ENCODE peak calls at places on chromosome 1, in nine cellular contexts. One of them, this sample, is unnamed.

GRCh38 chr1:184186167-184186566 is 134.6 kb downstream of the TSEN15 start:
- DNase-seq in activated CD4-positive, alpha-beta T cell treated with anti-CD3 and anti-CD28 coated beads for 48 hours: no peak
- DNase-seq in fibroblast of mammary gland: no peak
- DNase-seq in stimulated activated CD4-positive, alpha-beta T cell treated with anti-CD3 and anti-CD28 coated beads, Interleukin-2, amount 100 ng/mL, for 24 hours: no peak
- DNase-seq in activated CD4-positive, alpha-beta memory T cell treated with anti-CD3 and anti-CD28 coated beads, Interleukin-2, amount 10 ng/mL, durations not matched to agents 7 days and 5 days: no peak
- DNase-seq in NCI-H2029: no peak
- DNase-seq in ELR: no peak
- DNase-seq in fibroblast of lung: no peak
- DNase-seq in stomach: no peak
- DNase-seq in this sample: no peak

GRCh38 chr1:15744122-15744679 is 1.9 kb downstream of the TMEM82 start:
- DNase-seq in activated CD4-positive, alpha-beta T cell treated with anti-CD3 and anti-CD28 coated beads for 48 hours: no peak
- DNase-seq in fibroblast of mammary gland: no peak
- DNase-seq in stimulated activated CD4-positive, alpha-beta T cell treated with anti-CD3 and anti-CD28 coated beads, Interleukin-2, amount 100 ng/mL, for 24 hours: no peak
- DNase-seq in activated CD4-positive, alpha-beta memory T cell treated with anti-CD3 and anti-CD28 coated beads, Interleukin-2, amount 10 ng/mL, durations not matched to agents 7 days and 5 days: no peak
- DNase-seq in NCI-H2029: no peak
- DNase-seq in ELR: no peak
- DNase-seq in fibroblast of lung: no peak
- DNase-seq in stomach: no peak
- DNase-seq in this sample: no peak

GRCh38 chr1:213366141-213366831 is 315.2 kb downstream of the RPS6KC1 start:
- DNase-seq in activated CD4-positive, alpha-beta T cell treated with anti-CD3 and anti-CD28 coated beads for 48 hours: no peak
- DNase-seq in fibroblast of mammary gland: no peak
- DNase-seq in stimulated activated CD4-positive, alpha-beta T cell treated with anti-CD3 and anti-CD28 coated beads, Interleukin-2, amount 100 ng/mL, for 24 hours: no peak
- DNase-seq in activated CD4-positive, alpha-beta memory T cell treated with anti-CD3 and anti-CD28 coated beads, Interleukin-2, amount 10 ng/mL, durations not matched to agents 7 days and 5 days: no peak
- DNase-seq in NCI-H2029: no peak
- DNase-seq in ELR: no peak
- DNase-seq in fibroblast of lung: no peak
- DNase-seq in stomach: no peak
- DNase-seq in this sample: no peak

GRCh38 chr1:199282910-199283309 is 644.1 kb downstream of the PTPRC start:
- DNase-seq in activated CD4-positive, alpha-beta T cell treated with anti-CD3 and anti-CD28 coated beads for 48 hours: no peak
- DNase-seq in fibroblast of mammary gland: no peak
- DNase-seq in stimulated activated CD4-positive, alpha-beta T cell treated with anti-CD3 and anti-CD28 coated beads, Interleukin-2, amount 100 ng/mL, for 24 hours: no peak
- DNase-seq in activated CD4-positive, alpha-beta memory T cell treated with anti-CD3 and anti-CD28 coated beads, Interleukin-2, amount 10 ng/mL, durations not matched to agents 7 days and 5 days: no peak
- DNase-seq in NCI-H2029: no peak
- DNase-seq in ELR: peak
- DNase-seq in fibroblast of lung: no peak
- DNase-seq in stomach: no peak
- DNase-seq in this sample: no peak

GRCh38 chr1:94855307-94855700 is 35.1 kb downstream of the SLC44A3 start:
- DNase-seq in activated CD4-positive, alpha-beta T cell treated with anti-CD3 and anti-CD28 coated beads for 48 hours: no peak
- DNase-seq in fibroblast of mammary gland: peak
- DNase-seq in stimulated activated CD4-positive, alpha-beta T cell treated with anti-CD3 and anti-CD28 coated beads, Interleukin-2, amount 100 ng/mL, for 24 hours: no peak
- DNase-seq in activated CD4-positive, alpha-beta memory T cell treated with anti-CD3 and anti-CD28 coated beads, Interleukin-2, amount 10 ng/mL, durations not matched to agents 7 days and 5 days: no peak
- DNase-seq in NCI-H2029: peak
- DNase-seq in ELR: no peak
- DNase-seq in fibroblast of lung: peak
- DNase-seq in stomach: no peak
- DNase-seq in this sample: no peak

GRCh38 chr1:116988248-116988647 is 13.3 kb upstream of the CD101 start:
- DNase-seq in activated CD4-positive, alpha-beta T cell treated with anti-CD3 and anti-CD28 coated beads for 48 hours: no peak
- DNase-seq in fibroblast of mammary gland: peak
- DNase-seq in stimulated activated CD4-positive, alpha-beta T cell treated with anti-CD3 and anti-CD28 coated beads, Interleukin-2, amount 100 ng/mL, for 24 hours: no peak
- DNase-seq in activated CD4-positive, alpha-beta memory T cell treated with anti-CD3 and anti-CD28 coated beads, Interleukin-2, amount 10 ng/mL, durations not matched to agents 7 days and 5 days: no peak
- DNase-seq in NCI-H2029: no peak
- DNase-seq in ELR: no peak
- DNase-seq in fibroblast of lung: peak
- DNase-seq in stomach: no peak
- DNase-seq in this sample: no peak

GRCh38 chr1:94806451-94806861 is 13.7 kb upstream of the SLC44A3 start:
- DNase-seq in activated CD4-positive, alpha-beta T cell treated with anti-CD3 and anti-CD28 coated beads for 48 hours: no peak
- DNase-seq in fibroblast of mammary gland: peak
- DNase-seq in stimulated activated CD4-positive, alpha-beta T cell treated with anti-CD3 and anti-CD28 coated beads, Interleukin-2, amount 100 ng/mL, for 24 hours: no peak
- DNase-seq in activated CD4-positive, alpha-beta memory T cell treated with anti-CD3 and anti-CD28 coated beads, Interleukin-2, amount 10 ng/mL, durations not matched to agents 7 days and 5 days: no peak
- DNase-seq in NCI-H2029: no peak
- DNase-seq in ELR: peak
- DNase-seq in fibroblast of lung: peak
- DNase-seq in stomach: no peak
- DNase-seq in this sample: no peak

GRCh38 chr1:32219022-32219421 is 3.1 kb downstream of the TMEM234 start:
- DNase-seq in activated CD4-positive, alpha-beta T cell treated with anti-CD3 and anti-CD28 coated beads for 48 hours: no peak
- DNase-seq in fibroblast of mammary gland: peak
- DNase-seq in stimulated activated CD4-positive, alpha-beta T cell treated with anti-CD3 and anti-CD28 coated beads, Interleukin-2, amount 100 ng/mL, for 24 hours: no peak
- DNase-seq in activated CD4-positive, alpha-beta memory T cell treated with anti-CD3 and anti-CD28 coated beads, Interleukin-2, amount 10 ng/mL, durations not matched to agents 7 days and 5 days: no peak
- DNase-seq in NCI-H2029: no peak
- DNase-seq in ELR: no peak
- DNase-seq in fibroblast of lung: no peak
- DNase-seq in stomach: no peak
- DNase-seq in this sample: no peak

GRCh38 chr1:169538998-169539871 is 47.0 kb downstream of the F5 start:
- DNase-seq in activated CD4-positive, alpha-beta T cell treated with anti-CD3 and anti-CD28 coated beads for 48 hours: no peak
- DNase-seq in fibroblast of mammary gland: peak
- DNase-seq in stimulated activated CD4-positive, alpha-beta T cell treated with anti-CD3 and anti-CD28 coated beads, Interleukin-2, amount 100 ng/mL, for 24 hours: no peak
- DNase-seq in activated CD4-positive, alpha-beta memory T cell treated with anti-CD3 and anti-CD28 coated beads, Interleukin-2, amount 10 ng/mL, durations not matched to agents 7 days and 5 days: no peak
- DNase-seq in NCI-H2029: no peak
- DNase-seq in ELR: peak
- DNase-seq in fibroblast of lung: peak
- DNase-seq in stomach: no peak
- DNase-seq in this sample: no peak

GRCh38 chr1:100360790-100361232 is 8.5 kb downstream of the CDC14A start:
- DNase-seq in activated CD4-positive, alpha-beta T cell treated with anti-CD3 and anti-CD28 coated beads for 48 hours: no peak
- DNase-seq in fibroblast of mammary gland: peak
- DNase-seq in stimulated activated CD4-positive, alpha-beta T cell treated with anti-CD3 and anti-CD28 coated beads, Interleukin-2, amount 100 ng/mL, for 24 hours: no peak
- DNase-seq in activated CD4-positive, alpha-beta memory T cell treated with anti-CD3 and anti-CD28 coated beads, Interleukin-2, amount 10 ng/mL, durations not matched to agents 7 days and 5 days: no peak
- DNase-seq in NCI-H2029: no peak
- DNase-seq in ELR: peak
- DNase-seq in fibroblast of lung: peak
- DNase-seq in stomach: peak
- DNase-seq in this sample: no peak

GRCh38 chr1:207342351-207342750 is 20.9 kb downstream of the CD55 start:
- DNase-seq in activated CD4-positive, alpha-beta T cell treated with anti-CD3 and anti-CD28 coated beads for 48 hours: no peak
- DNase-seq in fibroblast of mammary gland: peak
- DNase-seq in stimulated activated CD4-positive, alpha-beta T cell treated with anti-CD3 and anti-CD28 coated beads, Interleukin-2, amount 100 ng/mL, for 24 hours: no peak
- DNase-seq in activated CD4-positive, alpha-beta memory T cell treated with anti-CD3 and anti-CD28 coated beads, Interleukin-2, amount 10 ng/mL, durations not matched to agents 7 days and 5 days: no peak
- DNase-seq in NCI-H2029: no peak
- DNase-seq in ELR: no peak
- DNase-seq in fibroblast of lung: peak
- DNase-seq in stomach: no peak
- DNase-seq in this sample: no peak

GRCh38 chr1:177351361-177352108 is 180.8 kb downstream of the BRINP2 start:
- DNase-seq in activated CD4-positive, alpha-beta T cell treated with anti-CD3 and anti-CD28 coated beads for 48 hours: no peak
- DNase-seq in fibroblast of mammary gland: no peak
- DNase-seq in stimulated activated CD4-positive, alpha-beta T cell treated with anti-CD3 and anti-CD28 coated beads, Interleukin-2, amount 100 ng/mL, for 24 hours: no peak
- DNase-seq in activated CD4-positive, alpha-beta memory T cell treated with anti-CD3 and anti-CD28 coated beads, Interleukin-2, amount 10 ng/mL, durations not matched to agents 7 days and 5 days: no peak
- DNase-seq in NCI-H2029: no peak
- DNase-seq in ELR: no peak
- DNase-seq in fibroblast of lung: peak
- DNase-seq in stomach: peak
- DNase-seq in this sample: no peak

GRCh38 chr1:181149326-181150000 is 61.0 kb downstream of the IER5 start:
- DNase-seq in activated CD4-positive, alpha-beta T cell treated with anti-CD3 and anti-CD28 coated beads for 48 hours: peak
- DNase-seq in fibroblast of mammary gland: no peak
- DNase-seq in stimulated activated CD4-positive, alpha-beta T cell treated with anti-CD3 and anti-CD28 coated beads, Interleukin-2, amount 100 ng/mL, for 24 hours: peak
- DNase-seq in activated CD4-positive, alpha-beta memory T cell treated with anti-CD3 and anti-CD28 coated beads, Interleukin-2, amount 10 ng/mL, durations not matched to agents 7 days and 5 days: peak
- DNase-seq in NCI-H2029: no peak
- DNase-seq in ELR: no peak
- DNase-seq in fibroblast of lung: no peak
- DNase-seq in stomach: peak
- DNase-seq in this sample: no peak

GRCh38 chr1:63487336-63488065 is 35.5 kb downstream of the ITGB3BP start:
- DNase-seq in activated CD4-positive, alpha-beta T cell treated with anti-CD3 and anti-CD28 coated beads for 48 hours: no peak
- DNase-seq in fibroblast of mammary gland: no peak
- DNase-seq in stimulated activated CD4-positive, alpha-beta T cell treated with anti-CD3 and anti-CD28 coated beads, Interleukin-2, amount 100 ng/mL, for 24 hours: no peak
- DNase-seq in activated CD4-positive, alpha-beta memory T cell treated with anti-CD3 and anti-CD28 coated beads, Interleukin-2, amount 10 ng/mL, durations not matched to agents 7 days and 5 days: no peak
- DNase-seq in NCI-H2029: no peak
- DNase-seq in ELR: peak
- DNase-seq in fibroblast of lung: peak
- DNase-seq in stomach: no peak
- DNase-seq in this sample: no peak

GRCh38 chr1:53541263-53541625 is 82.0 kb downstream of the DMRTB1 start:
- DNase-seq in activated CD4-positive, alpha-beta T cell treated with anti-CD3 and anti-CD28 coated beads for 48 hours: no peak
- DNase-seq in fibroblast of mammary gland: no peak
- DNase-seq in stimulated activated CD4-positive, alpha-beta T cell treated with anti-CD3 and anti-CD28 coated beads, Interleukin-2, amount 100 ng/mL, for 24 hours: no peak
- DNase-seq in activated CD4-positive, alpha-beta memory T cell treated with anti-CD3 and anti-CD28 coated beads, Interleukin-2, amount 10 ng/mL, durations not matched to agents 7 days and 5 days: no peak
- DNase-seq in NCI-H2029: no peak
- DNase-seq in ELR: no peak
- DNase-seq in fibroblast of lung: no peak
- DNase-seq in stomach: no peak
- DNase-seq in this sample: no peak

GRCh38 chr1:172764378-172764777 is 105.5 kb downstream of the FASLG start:
- DNase-seq in activated CD4-positive, alpha-beta T cell treated with anti-CD3 and anti-CD28 coated beads for 48 hours: peak
- DNase-seq in fibroblast of mammary gland: no peak
- DNase-seq in stimulated activated CD4-positive, alpha-beta T cell treated with anti-CD3 and anti-CD28 coated beads, Interleukin-2, amount 100 ng/mL, for 24 hours: peak
- DNase-seq in activated CD4-positive, alpha-beta memory T cell treated with anti-CD3 and anti-CD28 coated beads, Interleukin-2, amount 10 ng/mL, durations not matched to agents 7 days and 5 days: no peak
- DNase-seq in NCI-H2029: no peak
- DNase-seq in ELR: no peak
- DNase-seq in fibroblast of lung: no peak
- DNase-seq in stomach: peak
- DNase-seq in this sample: no peak

GRCh38 chr1:52426391-52426790 is 22.0 kb downstream of the PRPF38A start:
- DNase-seq in activated CD4-positive, alpha-beta T cell treated with anti-CD3 and anti-CD28 coated beads for 48 hours: no peak
- DNase-seq in fibroblast of mammary gland: no peak
- DNase-seq in stimulated activated CD4-positive, alpha-beta T cell treated with anti-CD3 and anti-CD28 coated beads, Interleukin-2, amount 100 ng/mL, for 24 hours: no peak
- DNase-seq in activated CD4-positive, alpha-beta memory T cell treated with anti-CD3 and anti-CD28 coated beads, Interleukin-2, amount 10 ng/mL, durations not matched to agents 7 days and 5 days: no peak
- DNase-seq in NCI-H2029: no peak
- DNase-seq in ELR: peak
- DNase-seq in fibroblast of lung: peak
- DNase-seq in stomach: no peak
- DNase-seq in this sample: no peak

GRCh38 chr1:234844479-234845031 is 234.6 kb upstream of the IRF2BP2 start:
- DNase-seq in activated CD4-positive, alpha-beta T cell treated with anti-CD3 and anti-CD28 coated beads for 48 hours: no peak
- DNase-seq in fibroblast of mammary gland: no peak
- DNase-seq in stimulated activated CD4-positive, alpha-beta T cell treated with anti-CD3 and anti-CD28 coated beads, Interleukin-2, amount 100 ng/mL, for 24 hours: no peak
- DNase-seq in activated CD4-positive, alpha-beta memory T cell treated with anti-CD3 and anti-CD28 coated beads, Interleukin-2, amount 10 ng/mL, durations not matched to agents 7 days and 5 days: peak
- DNase-seq in NCI-H2029: no peak
- DNase-seq in ELR: no peak
- DNase-seq in fibroblast of lung: no peak
- DNase-seq in stomach: no peak
- DNase-seq in this sample: no peak

GRCh38 chr1:167332503-167332902 is 111.8 kb downstream of the POU2F1 start:
- DNase-seq in activated CD4-positive, alpha-beta T cell treated with anti-CD3 and anti-CD28 coated beads for 48 hours: no peak
- DNase-seq in fibroblast of mammary gland: peak
- DNase-seq in stimulated activated CD4-positive, alpha-beta T cell treated with anti-CD3 and anti-CD28 coated beads, Interleukin-2, amount 100 ng/mL, for 24 hours: no peak
- DNase-seq in activated CD4-positive, alpha-beta memory T cell treated with anti-CD3 and anti-CD28 coated beads, Interleukin-2, amount 10 ng/mL, durations not matched to agents 7 days and 5 days: no peak
- DNase-seq in NCI-H2029: no peak
- DNase-seq in ELR: no peak
- DNase-seq in fibroblast of lung: peak
- DNase-seq in stomach: no peak
- DNase-seq in this sample: no peak

GRCh38 chr1:63557365-63557987 is 34.2 kb downstream of the EFCAB7 start:
- DNase-seq in activated CD4-positive, alpha-beta T cell treated with anti-CD3 and anti-CD28 coated beads for 48 hours: peak
- DNase-seq in fibroblast of mammary gland: peak
- DNase-seq in stimulated activated CD4-positive, alpha-beta T cell treated with anti-CD3 and anti-CD28 coated beads, Interleukin-2, amount 100 ng/mL, for 24 hours: peak
- DNase-seq in activated CD4-positive, alpha-beta memory T cell treated with anti-CD3 and anti-CD28 coated beads, Interleukin-2, amount 10 ng/mL, durations not matched to agents 7 days and 5 days: peak
- DNase-seq in NCI-H2029: no peak
- DNase-seq in ELR: peak
- DNase-seq in fibroblast of lung: peak
- DNase-seq in stomach: no peak
- DNase-seq in this sample: no peak

GRCh38 chr1:31877544-31877943 is 60.6 kb downstream of the PTP4A2 start:
- DNase-seq in activated CD4-positive, alpha-beta T cell treated with anti-CD3 and anti-CD28 coated beads for 48 hours: no peak
- DNase-seq in fibroblast of mammary gland: no peak
- DNase-seq in stimulated activated CD4-positive, alpha-beta T cell treated with anti-CD3 and anti-CD28 coated beads, Interleukin-2, amount 100 ng/mL, for 24 hours: no peak
- DNase-seq in activated CD4-positive, alpha-beta memory T cell treated with anti-CD3 and anti-CD28 coated beads, Interleukin-2, amount 10 ng/mL, durations not matched to agents 7 days and 5 days: no peak
- DNase-seq in NCI-H2029: no peak
- DNase-seq in ELR: no peak
- DNase-seq in fibroblast of lung: no peak
- DNase-seq in stomach: no peak
- DNase-seq in this sample: no peak

GRCh38 chr1:42046772-42047552 is 106.2 kb upstream of the GUCA2B start:
- DNase-seq in activated CD4-positive, alpha-beta T cell treated with anti-CD3 and anti-CD28 coated beads for 48 hours: no peak
- DNase-seq in fibroblast of mammary gland: no peak
- DNase-seq in stimulated activated CD4-positive, alpha-beta T cell treated with anti-CD3 and anti-CD28 coated beads, Interleukin-2, amount 100 ng/mL, for 24 hours: no peak
- DNase-seq in activated CD4-positive, alpha-beta memory T cell treated with anti-CD3 and anti-CD28 coated beads, Interleukin-2, amount 10 ng/mL, durations not matched to agents 7 days and 5 days: no peak
- DNase-seq in NCI-H2029: no peak
- DNase-seq in ELR: no peak
- DNase-seq in fibroblast of lung: no peak
- DNase-seq in stomach: no peak
- DNase-seq in this sample: no peak

GRCh38 chr1:220887202-220887867 is 8.1 kb downstream of the HLX start:
- DNase-seq in activated CD4-positive, alpha-beta T cell treated with anti-CD3 and anti-CD28 coated beads for 48 hours: no peak
- DNase-seq in fibroblast of mammary gland: no peak
- DNase-seq in stimulated activated CD4-positive, alpha-beta T cell treated with anti-CD3 and anti-CD28 coated beads, Interleukin-2, amount 100 ng/mL, for 24 hours: no peak
- DNase-seq in activated CD4-positive, alpha-beta memory T cell treated with anti-CD3 and anti-CD28 coated beads, Interleukin-2, amount 10 ng/mL, durations not matched to agents 7 days and 5 days: no peak
- DNase-seq in NCI-H2029: no peak
- DNase-seq in ELR: no peak
- DNase-seq in fibroblast of lung: no peak
- DNase-seq in stomach: no peak
- DNase-seq in this sample: no peak

This sample was measured in NCI-H748 treated with DMSO at 0.1 percent for 48 hours.